ENCODE peak calls at places on chromosome 18, in seven cellular contexts. One of them, this sample, is unnamed.
A peak's percentile ranks its signal among the peaks of the same experiment; 100 is the strongest.

GRCh38 chr18:77049938-77050337 is 82.6 kb downstream of the MBP start:
- DNase-seq in mesenchymal stem cell: no peak
- DNase-seq in mesendoderm: no peak
- DNase-seq in H1: no peak
- DNase-seq in H9: no peak
- DNase-seq in IMR-90: no peak
- DNase-seq in neuronal stem cell: no peak
- DNase-seq in this sample: no peak

GRCh38 chr18:55346961-55347740 is 240.8 kb downstream of the TCF4 start:
- DNase-seq in IMR-90: no peak
- DNase-seq in mesenchymal stem cell: no peak
- DNase-seq in mesendoderm: peak; percentile 29
- DNase-seq in neuronal stem cell: no peak
- DNase-seq in H1: no peak
- DNase-seq in H9: no peak
- DNase-seq in this sample: no peak

GRCh38 chr18:76098728-76099514 is 396.1 kb downstream of the ZNF516 start:
- DNase-seq in neuronal stem cell: no peak
- DNase-seq in mesendoderm: peak; percentile 23
- DNase-seq in mesenchymal stem cell: no peak
- DNase-seq in H1: no peak
- DNase-seq in H9: no peak
- DNase-seq in IMR-90: no peak
- DNase-seq in this sample: no peak

GRCh38 chr18:42782929-42783328 is 332.6 kb downstream of the RIT2 start:
- DNase-seq in IMR-90: no peak
- DNase-seq in H1: no peak
- DNase-seq in H9: no peak
- DNase-seq in mesenchymal stem cell: no peak
- DNase-seq in mesendoderm: no peak
- DNase-seq in neuronal stem cell: no peak
- DNase-seq in this sample: peak; percentile 61

GRCh38 chr18:24678113-24678512 is 217.7 kb downstream of the HRH4 start:
- DNase-seq in mesenchymal stem cell: no peak
- DNase-seq in mesendoderm: no peak
- DNase-seq in neuronal stem cell: no peak
- DNase-seq in IMR-90: no peak
- DNase-seq in H9: no peak
- DNase-seq in H1: no peak
- DNase-seq in this sample: no peak

GRCh38 chr18:69401475-69402218 is 959 bp downstream of the DOK6 start:
- DNase-seq in mesenchymal stem cell: peak; percentile 36
- DNase-seq in H1: peak; percentile 54
- DNase-seq in mesendoderm: peak; percentile 37
- DNase-seq in H9: peak; percentile 35
- DNase-seq in neuronal stem cell: peak; percentile 26
- DNase-seq in IMR-90: peak; percentile 8
- DNase-seq in this sample: no peak

GRCh38 chr18:69727912-69728572 is 219.6 kb downstream of the CD226 start:
- DNase-seq in H9: no peak
- DNase-seq in mesendoderm: peak; percentile 53
- DNase-seq in IMR-90: no peak
- DNase-seq in neuronal stem cell: no peak
- DNase-seq in mesenchymal stem cell: no peak
- DNase-seq in H1: no peak
- DNase-seq in this sample: no peak

GRCh38 chr18:63395503-63395902 is 26.8 kb downstream of the VPS4B start:
- DNase-seq in neuronal stem cell: no peak
- DNase-seq in IMR-90: no peak
- DNase-seq in H1: no peak
- DNase-seq in H9: no peak
- DNase-seq in mesendoderm: no peak
- DNase-seq in mesenchymal stem cell: no peak
- DNase-seq in this sample: no peak

GRCh38 chr18:10061566-10061965 is 147.8 kb downstream of the VAPA start:
- DNase-seq in H1: no peak
- DNase-seq in IMR-90: no peak
- DNase-seq in neuronal stem cell: no peak
- DNase-seq in H9: no peak
- DNase-seq in mesendoderm: no peak
- DNase-seq in mesenchymal stem cell: no peak
- DNase-seq in this sample: no peak

GRCh38 chr18:57956495-57956894 is 87.5 kb upstream of the NEDD4L start:
- DNase-seq in neuronal stem cell: no peak
- DNase-seq in H9: no peak
- DNase-seq in mesenchymal stem cell: no peak
- DNase-seq in H1: no peak
- DNase-seq in IMR-90: no peak
- DNase-seq in mesendoderm: no peak
- DNase-seq in this sample: no peak
- H2BK5ac ChIP-seq in neuronal stem cell: no peak overlapping the region
- H2BK5ac ChIP-seq in H9: no peak overlapping the region
- H2BK5ac ChIP-seq in mesenchymal stem cell: no peak overlapping the region
- H2BK5ac ChIP-seq in H1: no peak overlapping the region
- H2BK5ac ChIP-seq in IMR-90: no peak overlapping the region
- H2BK5ac ChIP-seq in mesendoderm: no peak overlapping the region
- H2BK5ac ChIP-seq in this sample: no peak overlapping the region

GRCh38 chr18:22063077-22063476 is 106.3 kb upstream of the GATA6 start:
- DNase-seq in H1: no peak
- DNase-seq in mesendoderm: no peak
- DNase-seq in mesenchymal stem cell: peak; percentile 4
- DNase-seq in H9: no peak
- DNase-seq in neuronal stem cell: no peak
- DNase-seq in IMR-90: no peak
- DNase-seq in this sample: no peak
- H2BK120ac ChIP-seq in H1: no peak overlapping the region
- H2BK120ac ChIP-seq in mesendoderm: peak overlapping the region; percentile 90
- H2BK120ac ChIP-seq in mesenchymal stem cell: no peak overlapping the region
- H2BK120ac ChIP-seq in H9: no peak overlapping the region
- H2BK120ac ChIP-seq in neuronal stem cell: no peak overlapping the region
- H2BK120ac ChIP-seq in IMR-90: no peak overlapping the region
- H2BK120ac ChIP-seq in this sample: no peak overlapping the region

DNA sequence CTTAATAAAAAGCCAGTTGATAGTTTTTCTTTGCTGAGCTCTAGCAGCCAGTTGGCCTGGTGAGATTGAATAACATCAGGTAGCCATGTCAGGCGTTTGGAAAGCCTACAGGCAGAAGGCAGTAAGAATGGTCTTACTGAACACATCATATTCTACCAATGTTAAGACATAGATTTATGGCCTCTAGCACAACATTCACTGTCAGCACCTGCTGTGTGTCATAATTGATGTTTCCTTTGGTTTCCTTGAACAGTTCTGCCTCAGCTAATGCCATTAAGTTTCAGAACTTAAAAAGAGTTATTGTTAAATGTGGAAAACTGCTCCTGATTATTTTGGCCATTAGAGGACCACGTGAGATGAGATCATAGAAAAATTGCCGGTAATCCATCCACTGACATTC is 434.6 kb downstream of the PTPRM start:
- DNase-seq in neuronal stem cell: no peak
- DNase-seq in mesenchymal stem cell: no peak
- DNase-seq in IMR-90: no peak
- DNase-seq in H1: no peak
- DNase-seq in mesendoderm: no peak
- DNase-seq in H9: no peak
- DNase-seq in this sample: no peak
- H2BK5ac ChIP-seq in neuronal stem cell: no peak overlapping the region
- H2BK5ac ChIP-seq in mesenchymal stem cell: no peak overlapping the region
- H2BK5ac ChIP-seq in IMR-90: no peak overlapping the region
- H2BK5ac ChIP-seq in H1: no peak overlapping the region
- H2BK5ac ChIP-seq in mesendoderm: no peak overlapping the region
- H2BK5ac ChIP-seq in H9: no peak overlapping the region
- H2BK5ac ChIP-seq in this sample: no peak overlapping the region

GRCh38 chr18:58682429-58683069 is 11.3 kb downstream of the MALT1 start:
- DNase-seq in neuronal stem cell: no peak
- DNase-seq in H1: no peak
- DNase-seq in H9: no peak
- DNase-seq in IMR-90: peak; percentile 74
- DNase-seq in mesenchymal stem cell: peak; percentile 61
- DNase-seq in mesendoderm: peak; percentile 38
- DNase-seq in this sample: no peak
- H2BK120ac ChIP-seq in neuronal stem cell: no peak overlapping the region
- H2BK120ac ChIP-seq in H1: no peak overlapping the region
- H2BK120ac ChIP-seq in H9: no peak overlapping the region
- H2BK120ac ChIP-seq in IMR-90: no peak overlapping the region
- H2BK120ac ChIP-seq in mesenchymal stem cell: no peak overlapping the region
- H2BK120ac ChIP-seq in mesendoderm: no peak overlapping the region
- H2BK120ac ChIP-seq in this sample: no peak overlapping the region

DNA sequence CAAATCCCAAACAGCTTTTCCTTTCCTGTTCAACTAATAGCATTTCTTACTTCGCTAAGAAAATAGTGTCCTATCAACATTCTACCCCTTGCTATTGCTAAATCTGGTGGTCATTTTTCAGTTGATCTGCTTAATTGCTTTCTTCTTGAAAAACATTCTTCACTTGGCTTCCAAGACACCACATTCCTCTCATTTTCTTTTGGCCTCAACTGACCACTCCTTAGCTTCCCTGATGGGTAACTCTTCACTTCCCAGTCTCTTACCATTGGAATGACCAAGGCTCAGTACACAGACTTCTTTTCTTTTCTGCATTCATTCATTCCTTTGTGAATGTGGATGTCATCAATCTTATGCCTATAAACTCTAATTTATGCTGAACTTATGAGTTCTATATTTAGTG is 230.8 kb upstream of the CDH2 start:
- DNase-seq in neuronal stem cell: no peak
- DNase-seq in H1: no peak
- DNase-seq in mesenchymal stem cell: no peak
- DNase-seq in IMR-90: no peak
- DNase-seq in mesendoderm: no peak
- DNase-seq in H9: no peak
- DNase-seq in this sample: no peak
- H2BK5ac ChIP-seq in neuronal stem cell: no peak overlapping the region
- H2BK5ac ChIP-seq in H1: no peak overlapping the region
- H2BK5ac ChIP-seq in mesenchymal stem cell: no peak overlapping the region
- H2BK5ac ChIP-seq in IMR-90: no peak overlapping the region
- H2BK5ac ChIP-seq in mesendoderm: no peak overlapping the region
- H2BK5ac ChIP-seq in H9: no peak overlapping the region
- H2BK5ac ChIP-seq in this sample: no peak overlapping the region

GRCh38 chr18:50273203-50274043 is 7.1 kb upstream of the CFAP53 start:
- DNase-seq in IMR-90: no peak
- DNase-seq in H9: no peak
- DNase-seq in H1: no peak
- DNase-seq in mesenchymal stem cell: no peak
- DNase-seq in mesendoderm: no peak
- DNase-seq in neuronal stem cell: no peak
- DNase-seq in this sample: peak; percentile 62

GRCh38 chr18:50272593-50272992 is 6.3 kb upstream of the CFAP53 start:
- DNase-seq in neuronal stem cell: no peak
- DNase-seq in IMR-90: no peak
- DNase-seq in mesenchymal stem cell: no peak
- DNase-seq in H9: no peak
- DNase-seq in H1: no peak
- DNase-seq in mesendoderm: no peak
- DNase-seq in this sample: no peak

GRCh38 chr18:50274941-50275340 is 6.4 kb downstream of the MBD1 start:
- DNase-seq in H9: no peak
- DNase-seq in mesendoderm: no peak
- DNase-seq in neuronal stem cell: no peak
- DNase-seq in IMR-90: no peak
- DNase-seq in mesenchymal stem cell: no peak
- DNase-seq in H1: no peak
- DNase-seq in this sample: no peak

GRCh38 chr18:50275503-50276036 is 5.8 kb downstream of the MBD1 start:
- DNase-seq in H1: no peak
- DNase-seq in H9: no peak
- DNase-seq in IMR-90: no peak
- DNase-seq in mesenchymal stem cell: no peak
- DNase-seq in neuronal stem cell: no peak
- DNase-seq in mesendoderm: no peak
- DNase-seq in this sample: no peak

GRCh38 chr18:50274044-50274442 is 7.3 kb downstream of the MBD1 start:
- DNase-seq in neuronal stem cell: no peak
- DNase-seq in H1: no peak
- DNase-seq in mesenchymal stem cell: no peak
- DNase-seq in mesendoderm: no peak
- DNase-seq in H9: no peak
- DNase-seq in IMR-90: no peak
- DNase-seq in this sample: no peak
- H2BK120ac ChIP-seq in neuronal stem cell: no peak overlapping the region
- H2BK120ac ChIP-seq in H1: no peak overlapping the region
- H2BK120ac ChIP-seq in mesenchymal stem cell: no peak overlapping the region
- H2BK120ac ChIP-seq in mesendoderm: no peak overlapping the region
- H2BK120ac ChIP-seq in H9: no peak overlapping the region
- H2BK120ac ChIP-seq in IMR-90: no peak overlapping the region
- H2BK120ac ChIP-seq in this sample: no peak overlapping the region

DNA sequence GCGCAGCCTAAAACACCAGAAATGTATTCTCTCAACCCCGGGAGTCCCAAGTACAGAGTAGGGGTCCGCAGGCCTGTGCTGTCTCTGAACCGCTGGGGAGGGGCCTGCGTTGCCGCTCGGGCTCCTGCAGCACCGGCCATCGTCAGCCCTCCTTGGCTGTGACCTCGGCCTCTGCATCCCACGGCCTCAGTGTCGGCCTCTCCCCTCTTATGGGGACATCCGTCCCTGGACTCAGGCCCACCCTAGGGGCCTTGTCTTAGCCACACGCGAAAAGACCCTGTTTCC is 50.5 kb downstream of the KCNG2 start:
- DNase-seq in mesendoderm: no peak
- DNase-seq in mesenchymal stem cell: no peak
- DNase-seq in neuronal stem cell: no peak
- DNase-seq in H1: no peak
- DNase-seq in IMR-90: no peak
- DNase-seq in H9: no peak
- DNase-seq in this sample: no peak
- H2BK5ac ChIP-seq in mesendoderm: no peak overlapping the region
- H2BK5ac ChIP-seq in mesenchymal stem cell: no peak overlapping the region
- H2BK5ac ChIP-seq in neuronal stem cell: no peak overlapping the region
- H2BK5ac ChIP-seq in H1: no peak overlapping the region
- H2BK5ac ChIP-seq in IMR-90: no peak overlapping the region
- H2BK5ac ChIP-seq in H9: no peak overlapping the region
- H2BK5ac ChIP-seq in this sample: no peak overlapping the region

GRCh38 chr18:28050561-28050960 is 126.4 kb downstream of the CDH2 start:
- DNase-seq in IMR-90: no peak
- DNase-seq in H9: no peak
- DNase-seq in H1: no peak
- DNase-seq in mesendoderm: no peak
- DNase-seq in mesenchymal stem cell: no peak
- DNase-seq in neuronal stem cell: no peak
- DNase-seq in this sample: no peak
- H2BK120ac ChIP-seq in IMR-90: no peak overlapping the region
- H2BK120ac ChIP-seq in H9: no peak overlapping the region
- H2BK120ac ChIP-seq in H1: no peak overlapping the region
- H2BK120ac ChIP-seq in mesendoderm: no peak overlapping the region
- H2BK120ac ChIP-seq in mesenchymal stem cell: no peak overlapping the region
- H2BK120ac ChIP-seq in neuronal stem cell: no peak overlapping the region
- H2BK120ac ChIP-seq in this sample: no peak overlapping the region

DNA sequence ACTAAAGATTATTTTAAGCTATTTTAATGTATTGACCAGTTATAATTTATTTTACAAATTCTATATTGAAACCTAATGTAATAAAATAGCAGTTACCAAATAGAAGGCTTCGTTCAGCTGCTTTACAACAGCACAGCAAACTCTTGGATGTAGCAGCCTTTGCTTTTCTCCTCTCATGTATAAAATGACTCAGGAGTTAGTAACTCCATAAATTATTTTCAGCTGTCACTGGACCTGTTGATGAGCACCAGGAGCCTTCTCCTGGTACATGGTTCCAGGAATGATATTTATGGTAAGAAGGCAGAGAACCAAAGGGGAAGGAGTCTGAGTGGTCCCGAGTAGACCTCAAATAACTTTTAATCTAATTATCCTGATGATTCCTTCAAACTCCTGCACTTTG is 256.4 kb upstream of the NETO1 start:
- DNase-seq in mesenchymal stem cell: peak; percentile 40
- DNase-seq in H1: no peak
- DNase-seq in IMR-90: peak; percentile 1
- DNase-seq in H9: no peak
- DNase-seq in neuronal stem cell: no peak
- DNase-seq in mesendoderm: no peak
- DNase-seq in this sample: no peak
- H2BK5ac ChIP-seq in mesenchymal stem cell: no peak overlapping the region
- H2BK5ac ChIP-seq in H1: no peak overlapping the region
- H2BK5ac ChIP-seq in IMR-90: no peak overlapping the region
- H2BK5ac ChIP-seq in H9: no peak overlapping the region
- H2BK5ac ChIP-seq in neuronal stem cell: no peak overlapping the region
- H2BK5ac ChIP-seq in mesendoderm: no peak overlapping the region
- H2BK5ac ChIP-seq in this sample: no peak overlapping the region

GRCh38 chr18:45322343-45322742 is 292.9 kb upstream of the SLC14A2 start:
- DNase-seq in mesenchymal stem cell: no peak
- DNase-seq in mesendoderm: no peak
- DNase-seq in H9: no peak
- DNase-seq in neuronal stem cell: no peak
- DNase-seq in IMR-90: no peak
- DNase-seq in H1: no peak
- DNase-seq in this sample: no peak
- H2BK120ac ChIP-seq in mesenchymal stem cell: no peak overlapping the region
- H2BK120ac ChIP-seq in mesendoderm: no peak overlapping the region
- H2BK120ac ChIP-seq in H9: no peak overlapping the region
- H2BK120ac ChIP-seq in neuronal stem cell: no peak overlapping the region
- H2BK120ac ChIP-seq in IMR-90: no peak overlapping the region
- H2BK120ac ChIP-seq in H1: no peak overlapping the region
- H2BK120ac ChIP-seq in this sample: no peak overlapping the region